ENCODE peak calls at places on chromosomes 4 and X, in four cellular contexts. One of them, this sample, is unnamed.

GRCh38 chr4:147731611-147732515 is at the start of gene ARHGAP10:
- DNase-seq in neural crest cell: peak
- DNase-seq in endothelial cell: peak
- DNase-seq in Calu3: peak
- DNase-seq in this sample: peak

GRCh38 chr4:76758290-76758882 is 139.6 kb downstream of the SOWAHB start:
- DNase-seq in neural crest cell: peak
- DNase-seq in endothelial cell: no peak
- DNase-seq in Calu3: peak
- DNase-seq in this sample: no peak

GRCh38 chr4:118997601-118998000 is 108.9 kb downstream of the SYNPO2 start:
- DNase-seq in neural crest cell: no peak
- DNase-seq in endothelial cell: no peak
- DNase-seq in Calu3: no peak
- DNase-seq in this sample: no peak

GRCh38 chr4:98343640-98344039 is 82.5 kb downstream of the RAP1GDS1 start:
- DNase-seq in neural crest cell: no peak
- DNase-seq in endothelial cell: no peak
- DNase-seq in Calu3: no peak
- DNase-seq in this sample: no peak

GRCh38 chr4:121112530-121112929 is 40.2 kb upstream of the NDNF start:
- DNase-seq in neural crest cell: no peak
- DNase-seq in endothelial cell: no peak
- DNase-seq in Calu3: no peak
- DNase-seq in this sample: no peak

GRCh38 chr4:86910820-86911684 is 18.8 kb upstream of the C4orf36 start:
- DNase-seq in neural crest cell: no peak
- DNase-seq in endothelial cell: no peak
- DNase-seq in Calu3: no peak
- DNase-seq in this sample: no peak

GRCh38 chr4:185470503-185471195 is 884 bp downstream of the CCDC110 start:
- DNase-seq in neural crest cell: peak
- DNase-seq in endothelial cell: no peak
- DNase-seq in Calu3: peak
- DNase-seq in this sample: no peak

GRCh38 chr4:150104401-150105027 is 26.3 kb downstream of the DCLK2 start:
- DNase-seq in neural crest cell: no peak
- DNase-seq in endothelial cell: no peak
- DNase-seq in Calu3: no peak
- DNase-seq in this sample: no peak

GRCh38 chr4:146638801-146639351 is at the start of gene POU4F2:
- DNase-seq in neural crest cell: peak
- DNase-seq in endothelial cell: peak
- DNase-seq in Calu3: no peak
- DNase-seq in this sample: no peak

GRCh38 chr4:168811793-168812651 is 198.0 kb downstream of the CBR4 start:
- DNase-seq in neural crest cell: no peak
- DNase-seq in endothelial cell: no peak
- DNase-seq in Calu3: no peak
- DNase-seq in this sample: no peak

GRCh38 chrX:56726609-56727008 is 2.4 kb upstream of the NBDY start:
- DNase-seq in neural crest cell: no peak
- DNase-seq in endothelial cell: no peak
- DNase-seq in Calu3: peak
- DNase-seq in this sample: no peak

GRCh38 chrX:56994375-56995270 is 718 bp downstream of the SPIN3 start:
- DNase-seq in neural crest cell: no peak
- DNase-seq in endothelial cell: peak
- DNase-seq in Calu3: no peak
- DNase-seq in this sample: no peak

GRCh38 chr4:22063613-22064012 is 115.0 kb upstream of the KCNIP4 start:
- DNase-seq in neural crest cell: no peak
- DNase-seq in endothelial cell: no peak
- DNase-seq in Calu3: no peak
- DNase-seq in this sample: no peak

GRCh38 chrX:40061871-40062524 is 35.8 kb downstream of the BCOR start:
- DNase-seq in neural crest cell: no peak
- DNase-seq in endothelial cell: no peak
- DNase-seq in Calu3: no peak
- DNase-seq in this sample: no peak

GRCh38 chrX:24774650-24775049 is 80.9 kb downstream of the POLA1 start:
- DNase-seq in neural crest cell: no peak
- DNase-seq in endothelial cell: no peak
- DNase-seq in Calu3: no peak
- DNase-seq in this sample: no peak

GRCh38 chr4:184313710-184314659 is 96.3 kb upstream of the ENPP6 start:
- DNase-seq in neural crest cell: no peak
- DNase-seq in endothelial cell: no peak
- DNase-seq in Calu3: no peak
- DNase-seq in this sample: no peak

GRCh38 chr4:184315675-184316359 is 98.1 kb upstream of the ENPP6 start:
- DNase-seq in neural crest cell: no peak
- DNase-seq in endothelial cell: no peak
- DNase-seq in Calu3: no peak
- DNase-seq in this sample: no peak

GRCh38 chr4:184317234-184317918 is 99.7 kb upstream of the ENPP6 start:
- DNase-seq in neural crest cell: no peak
- DNase-seq in endothelial cell: no peak
- DNase-seq in Calu3: no peak
- DNase-seq in this sample: no peak

GRCh38 chr4:184318852-184319251 is 101.2 kb upstream of the ENPP6 start:
- DNase-seq in neural crest cell: no peak
- DNase-seq in endothelial cell: no peak
- DNase-seq in Calu3: no peak
- DNase-seq in this sample: no peak

GRCh38 chr4:184316821-184317220 is 99.1 kb upstream of the ENPP6 start:
- DNase-seq in neural crest cell: no peak
- DNase-seq in endothelial cell: no peak
- DNase-seq in Calu3: no peak
- DNase-seq in this sample: no peak
- TF ChIP-seq CTCF in neural crest cell: no peak
- TF ChIP-seq CTCF in endothelial cell: no peak
- TF ChIP-seq CTCF in Calu3: no peak
- TF ChIP-seq CTCF in this sample: no peak

GRCh38 chr4:140756292-140757219 is at the start of gene TBC1D9:
- DNase-seq in neural crest cell: peak
- DNase-seq in endothelial cell: peak
- DNase-seq in Calu3: peak
- DNase-seq in this sample: peak
- TF ChIP-seq CTCF in neural crest cell: no peak
- TF ChIP-seq CTCF in endothelial cell: no peak
- TF ChIP-seq CTCF in Calu3: no peak
- TF ChIP-seq CTCF in this sample: no peak

GRCh38 chr4:26220704-26221103 is 100.1 kb upstream of the RBPJ start:
- DNase-seq in neural crest cell: no peak
- DNase-seq in endothelial cell: no peak
- DNase-seq in Calu3: peak
- DNase-seq in this sample: no peak
- TF ChIP-seq CTCF in neural crest cell: no peak
- TF ChIP-seq CTCF in endothelial cell: no peak
- TF ChIP-seq CTCF in Calu3: no peak
- TF ChIP-seq CTCF in this sample: no peak

DNA sequence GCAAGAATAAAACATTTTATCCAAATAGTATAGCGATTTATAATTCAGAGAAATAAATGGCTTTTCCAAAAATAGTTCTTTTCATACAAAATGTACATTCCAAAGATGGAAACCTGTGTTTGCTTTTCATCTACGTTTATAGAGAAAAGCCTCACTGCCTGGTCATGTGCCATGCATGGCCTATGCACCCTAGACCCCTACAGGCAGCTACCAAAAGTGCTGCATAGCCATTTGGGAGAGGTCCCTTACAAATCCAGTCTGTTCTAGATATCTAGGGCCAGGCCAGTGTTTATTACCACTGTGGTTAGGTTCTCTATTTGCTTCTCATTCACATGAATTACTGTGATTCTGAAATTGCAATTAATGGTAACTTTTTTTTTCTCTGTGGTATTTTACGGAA is 17.2 kb downstream of the HMGB2 start:
- DNase-seq in neural crest cell: no peak
- DNase-seq in endothelial cell: peak
- DNase-seq in Calu3: no peak
- DNase-seq in this sample: no peak
- TF ChIP-seq CTCF in neural crest cell: peak
- TF ChIP-seq CTCF in endothelial cell: no peak
- TF ChIP-seq CTCF in Calu3: no peak
- TF ChIP-seq CTCF in this sample: no peak

GRCh38 chr4:109873791-109874514 is 26.0 kb downstream of the LRIT3 start:
- DNase-seq in neural crest cell: no peak
- DNase-seq in endothelial cell: no peak
- DNase-seq in Calu3: no peak
- DNase-seq in this sample: no peak
- TF ChIP-seq CTCF in neural crest cell: no peak
- TF ChIP-seq CTCF in endothelial cell: no peak
- TF ChIP-seq CTCF in Calu3: no peak
- TF ChIP-seq CTCF in this sample: no peak

GRCh38 chr4:177375971-177376370 is 66.3 kb downstream of the AGA start:
- DNase-seq in neural crest cell: no peak
- DNase-seq in endothelial cell: no peak
- DNase-seq in Calu3: no peak
- DNase-seq in this sample: no peak
- TF ChIP-seq CTCF in neural crest cell: no peak
- TF ChIP-seq CTCF in endothelial cell: no peak
- TF ChIP-seq CTCF in Calu3: no peak
- TF ChIP-seq CTCF in this sample: no peak

GRCh38 chrX:53294024-53294648 is 12.8 kb upstream of the IQSEC2 start:
- DNase-seq in neural crest cell: no peak
- DNase-seq in endothelial cell: no peak
- DNase-seq in Calu3: no peak
- DNase-seq in this sample: no peak
- TF ChIP-seq CTCF in neural crest cell: peak
- TF ChIP-seq CTCF in endothelial cell: no peak
- TF ChIP-seq CTCF in Calu3: no peak
- TF ChIP-seq CTCF in this sample: no peak

GRCh38 chr4:6109842-6110560 is 90.3 kb downstream of the JAKMIP1 start:
- DNase-seq in neural crest cell: no peak
- DNase-seq in endothelial cell: no peak
- DNase-seq in Calu3: peak
- DNase-seq in this sample: no peak
- TF ChIP-seq CTCF in neural crest cell: peak
- TF ChIP-seq CTCF in endothelial cell: peak
- TF ChIP-seq CTCF in Calu3: no peak
- TF ChIP-seq CTCF in this sample: peak